ENCODE peak calls at places on chromosome 3, in nine cellular contexts. One of them, this sample, is unnamed.

GRCh38 chr3:195895078-195895899 is 13.1 kb downstream of the TNK2 start:
- DNase-seq in transverse colon: peak
- DNase-seq in brain microvascular endothelial cell: no peak
- DNase-seq in mucosa of descending colon: peak
- DNase-seq in MCF 10A: peak
- DNase-seq in left ventricle myocardium inferior: peak
- DNase-seq in AG09309: no peak
- DNase-seq in lower lobe of right lung: peak
- DNase-seq in neural progenitor cell: peak
- DNase-seq in this sample: no peak

GRCh38 chr3:70531063-70531657 is 218.7 kb upstream of the MDFIC2 start:
- DNase-seq in transverse colon: no peak
- DNase-seq in brain microvascular endothelial cell: peak
- DNase-seq in mucosa of descending colon: no peak
- DNase-seq in MCF 10A: peak
- DNase-seq in left ventricle myocardium inferior: no peak
- DNase-seq in AG09309: no peak
- DNase-seq in lower lobe of right lung: no peak
- DNase-seq in neural progenitor cell: peak
- DNase-seq in this sample: no peak

GRCh38 chr3:185270262-185270955 is 16.6 kb upstream of the EHHADH start:
- DNase-seq in transverse colon: peak
- DNase-seq in brain microvascular endothelial cell: peak
- DNase-seq in mucosa of descending colon: no peak
- DNase-seq in MCF 10A: peak
- DNase-seq in left ventricle myocardium inferior: no peak
- DNase-seq in AG09309: no peak
- DNase-seq in lower lobe of right lung: no peak
- DNase-seq in neural progenitor cell: peak
- DNase-seq in this sample: no peak

GRCh38 chr3:148925841-148926240 is 60.7 kb downstream of the CPA3 start:
- DNase-seq in transverse colon: no peak
- DNase-seq in brain microvascular endothelial cell: no peak
- DNase-seq in mucosa of descending colon: no peak
- DNase-seq in MCF 10A: no peak
- DNase-seq in left ventricle myocardium inferior: no peak
- DNase-seq in AG09309: no peak
- DNase-seq in lower lobe of right lung: no peak
- DNase-seq in neural progenitor cell: no peak
- DNase-seq in this sample: no peak

GRCh38 chr3:159208080-159208479 is 406.2 kb downstream of the MFSD1 start:
- DNase-seq in transverse colon: no peak
- DNase-seq in brain microvascular endothelial cell: no peak
- DNase-seq in mucosa of descending colon: no peak
- DNase-seq in MCF 10A: no peak
- DNase-seq in left ventricle myocardium inferior: no peak
- DNase-seq in AG09309: no peak
- DNase-seq in lower lobe of right lung: no peak
- DNase-seq in neural progenitor cell: no peak
- DNase-seq in this sample: no peak

GRCh38 chr3:13016083-13016725 is 57.0 kb downstream of the IQSEC1 start:
- DNase-seq in transverse colon: peak
- DNase-seq in brain microvascular endothelial cell: no peak
- DNase-seq in mucosa of descending colon: peak
- DNase-seq in MCF 10A: no peak
- DNase-seq in left ventricle myocardium inferior: peak
- DNase-seq in AG09309: no peak
- DNase-seq in lower lobe of right lung: peak
- DNase-seq in neural progenitor cell: no peak
- DNase-seq in this sample: peak

GRCh38 chr3:49641921-49642707 is 32.0 kb upstream of the APEH start:
- DNase-seq in transverse colon: no peak
- DNase-seq in brain microvascular endothelial cell: no peak
- DNase-seq in mucosa of descending colon: peak
- DNase-seq in MCF 10A: no peak
- DNase-seq in left ventricle myocardium inferior: no peak
- DNase-seq in AG09309: no peak
- DNase-seq in lower lobe of right lung: no peak
- DNase-seq in neural progenitor cell: no peak
- DNase-seq in this sample: no peak

GRCh38 chr3:123157209-123157597 is 44.5 kb upstream of the SEC22A start:
- DNase-seq in transverse colon: no peak
- DNase-seq in brain microvascular endothelial cell: no peak
- DNase-seq in mucosa of descending colon: no peak
- DNase-seq in MCF 10A: no peak
- DNase-seq in left ventricle myocardium inferior: no peak
- DNase-seq in AG09309: no peak
- DNase-seq in lower lobe of right lung: no peak
- DNase-seq in neural progenitor cell: no peak
- DNase-seq in this sample: peak

GRCh38 chr3:46466273-46466672 is 1.6 kb upstream of the LTF start:
- DNase-seq in transverse colon: no peak
- DNase-seq in brain microvascular endothelial cell: no peak
- DNase-seq in mucosa of descending colon: no peak
- DNase-seq in MCF 10A: no peak
- DNase-seq in left ventricle myocardium inferior: peak
- DNase-seq in AG09309: no peak
- DNase-seq in lower lobe of right lung: no peak
- DNase-seq in neural progenitor cell: no peak
- DNase-seq in this sample: no peak

GRCh38 chr3:149588909-149589308 is 68.9 kb downstream of the WWTR1 start:
- DNase-seq in transverse colon: no peak
- DNase-seq in brain microvascular endothelial cell: no peak
- DNase-seq in mucosa of descending colon: no peak
- DNase-seq in MCF 10A: no peak
- DNase-seq in left ventricle myocardium inferior: no peak
- DNase-seq in AG09309: no peak
- DNase-seq in lower lobe of right lung: no peak
- DNase-seq in neural progenitor cell: no peak
- DNase-seq in this sample: no peak

GRCh38 chr3:16841906-16842709 is 42.6 kb upstream of the PLCL2 start:
- DNase-seq in transverse colon: peak
- DNase-seq in brain microvascular endothelial cell: no peak
- DNase-seq in mucosa of descending colon: peak
- DNase-seq in MCF 10A: no peak
- DNase-seq in left ventricle myocardium inferior: peak
- DNase-seq in AG09309: no peak
- DNase-seq in lower lobe of right lung: peak
- DNase-seq in neural progenitor cell: no peak
- DNase-seq in this sample: no peak

GRCh38 chr3:108548304-108548703 is 37.9 kb upstream of the MYH15 start:
- DNase-seq in transverse colon: no peak
- DNase-seq in brain microvascular endothelial cell: no peak
- DNase-seq in mucosa of descending colon: no peak
- DNase-seq in MCF 10A: no peak
- DNase-seq in left ventricle myocardium inferior: no peak
- DNase-seq in AG09309: no peak
- DNase-seq in lower lobe of right lung: no peak
- DNase-seq in neural progenitor cell: no peak
- DNase-seq in this sample: no peak

GRCh38 chr3:122609798-122610559 is 32.5 kb downstream of the PARP15 start:
- DNase-seq in transverse colon: no peak
- DNase-seq in brain microvascular endothelial cell: peak
- DNase-seq in mucosa of descending colon: no peak
- DNase-seq in MCF 10A: peak
- DNase-seq in left ventricle myocardium inferior: no peak
- DNase-seq in AG09309: peak
- DNase-seq in lower lobe of right lung: no peak
- DNase-seq in neural progenitor cell: no peak
- DNase-seq in this sample: no peak

GRCh38 chr3:35659808-35660207 is 20.5 kb downstream of the ARPP21 start:
- DNase-seq in transverse colon: peak
- DNase-seq in brain microvascular endothelial cell: no peak
- DNase-seq in mucosa of descending colon: no peak
- DNase-seq in MCF 10A: peak
- DNase-seq in left ventricle myocardium inferior: no peak
- DNase-seq in AG09309: no peak
- DNase-seq in lower lobe of right lung: no peak
- DNase-seq in neural progenitor cell: peak
- DNase-seq in this sample: no peak
- TF ChIP-seq CTCF in transverse colon: peak
- TF ChIP-seq CTCF in brain microvascular endothelial cell: peak
- TF ChIP-seq CTCF in mucosa of descending colon: no peak
- TF ChIP-seq CTCF in MCF 10A: peak
- TF ChIP-seq CTCF in left ventricle myocardium inferior: peak
- TF ChIP-seq CTCF in AG09309: no peak
- TF ChIP-seq CTCF in lower lobe of right lung: no peak
- TF ChIP-seq CTCF in neural progenitor cell: peak
- TF ChIP-seq CTCF in this sample: peak

GRCh38 chr3:62892045-62892444 is 16.8 kb upstream of the CADPS start:
- DNase-seq in transverse colon: no peak
- DNase-seq in brain microvascular endothelial cell: no peak
- DNase-seq in mucosa of descending colon: no peak
- DNase-seq in MCF 10A: no peak
- DNase-seq in left ventricle myocardium inferior: no peak
- DNase-seq in AG09309: no peak
- DNase-seq in lower lobe of right lung: no peak
- DNase-seq in neural progenitor cell: no peak
- DNase-seq in this sample: no peak
- TF ChIP-seq CTCF in transverse colon: no peak
- TF ChIP-seq CTCF in brain microvascular endothelial cell: no peak
- TF ChIP-seq CTCF in mucosa of descending colon: no peak
- TF ChIP-seq CTCF in MCF 10A: no peak
- TF ChIP-seq CTCF in left ventricle myocardium inferior: no peak
- TF ChIP-seq CTCF in AG09309: no peak
- TF ChIP-seq CTCF in lower lobe of right lung: no peak
- TF ChIP-seq CTCF in neural progenitor cell: no peak
- TF ChIP-seq CTCF in this sample: no peak

DNA sequence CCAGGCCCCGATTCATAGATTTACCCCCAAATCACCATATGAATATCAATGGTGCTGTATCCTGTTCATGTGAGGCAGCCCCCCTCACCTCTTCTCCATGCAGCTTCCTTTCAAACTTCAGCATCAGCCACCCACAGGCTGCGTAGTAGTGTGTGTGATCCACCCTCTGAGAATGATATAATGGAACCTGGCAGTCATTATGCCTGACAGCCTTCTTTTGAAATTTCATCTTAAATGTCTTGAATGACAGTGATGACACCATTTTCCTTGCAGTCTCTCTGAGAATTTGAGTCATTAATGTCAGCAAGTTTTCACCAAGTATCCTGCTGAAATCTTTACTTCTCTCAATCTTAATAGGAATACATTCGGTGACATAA is 3.5 kb upstream of the CLRN1 start:
- DNase-seq in transverse colon: no peak
- DNase-seq in brain microvascular endothelial cell: no peak
- DNase-seq in mucosa of descending colon: no peak
- DNase-seq in MCF 10A: no peak
- DNase-seq in left ventricle myocardium inferior: no peak
- DNase-seq in AG09309: no peak
- DNase-seq in lower lobe of right lung: no peak
- DNase-seq in neural progenitor cell: no peak
- DNase-seq in this sample: no peak
- TF ChIP-seq CTCF in transverse colon: no peak
- TF ChIP-seq CTCF in brain microvascular endothelial cell: no peak
- TF ChIP-seq CTCF in mucosa of descending colon: no peak
- TF ChIP-seq CTCF in MCF 10A: no peak
- TF ChIP-seq CTCF in left ventricle myocardium inferior: no peak
- TF ChIP-seq CTCF in AG09309: no peak
- TF ChIP-seq CTCF in lower lobe of right lung: no peak
- TF ChIP-seq CTCF in neural progenitor cell: no peak
- TF ChIP-seq CTCF in this sample: no peak

GRCh38 chr3:27279153-27279552 is 90.0 kb downstream of the NEK10 start:
- DNase-seq in transverse colon: no peak
- DNase-seq in brain microvascular endothelial cell: peak
- DNase-seq in mucosa of descending colon: no peak
- DNase-seq in MCF 10A: peak
- DNase-seq in left ventricle myocardium inferior: no peak
- DNase-seq in AG09309: no peak
- DNase-seq in lower lobe of right lung: no peak
- DNase-seq in neural progenitor cell: peak
- DNase-seq in this sample: no peak
- TF ChIP-seq CTCF in transverse colon: peak
- TF ChIP-seq CTCF in brain microvascular endothelial cell: peak
- TF ChIP-seq CTCF in mucosa of descending colon: peak
- TF ChIP-seq CTCF in MCF 10A: no peak
- TF ChIP-seq CTCF in left ventricle myocardium inferior: peak
- TF ChIP-seq CTCF in AG09309: peak
- TF ChIP-seq CTCF in lower lobe of right lung: peak
- TF ChIP-seq CTCF in neural progenitor cell: peak
- TF ChIP-seq CTCF in this sample: peak

GRCh38 chr3:61371123-61371522 is 119.9 kb upstream of the FHIT start:
- DNase-seq in transverse colon: no peak
- DNase-seq in brain microvascular endothelial cell: peak
- DNase-seq in mucosa of descending colon: no peak
- DNase-seq in MCF 10A: peak
- DNase-seq in left ventricle myocardium inferior: no peak
- DNase-seq in AG09309: no peak
- DNase-seq in lower lobe of right lung: no peak
- DNase-seq in neural progenitor cell: peak
- DNase-seq in this sample: no peak
- TF ChIP-seq CTCF in transverse colon: peak
- TF ChIP-seq CTCF in brain microvascular endothelial cell: peak
- TF ChIP-seq CTCF in mucosa of descending colon: no peak
- TF ChIP-seq CTCF in MCF 10A: peak
- TF ChIP-seq CTCF in left ventricle myocardium inferior: peak
- TF ChIP-seq CTCF in AG09309: peak
- TF ChIP-seq CTCF in lower lobe of right lung: peak
- TF ChIP-seq CTCF in neural progenitor cell: peak
- TF ChIP-seq CTCF in this sample: peak

GRCh38 chr3:113834983-113835382 is 3.6 kb upstream of the GRAMD1C start:
- DNase-seq in transverse colon: no peak
- DNase-seq in brain microvascular endothelial cell: no peak
- DNase-seq in mucosa of descending colon: no peak
- DNase-seq in MCF 10A: no peak
- DNase-seq in left ventricle myocardium inferior: no peak
- DNase-seq in AG09309: no peak
- DNase-seq in lower lobe of right lung: no peak
- DNase-seq in neural progenitor cell: no peak
- DNase-seq in this sample: no peak
- TF ChIP-seq CTCF in transverse colon: no peak
- TF ChIP-seq CTCF in brain microvascular endothelial cell: no peak
- TF ChIP-seq CTCF in mucosa of descending colon: no peak
- TF ChIP-seq CTCF in MCF 10A: no peak
- TF ChIP-seq CTCF in left ventricle myocardium inferior: no peak
- TF ChIP-seq CTCF in AG09309: no peak
- TF ChIP-seq CTCF in lower lobe of right lung: no peak
- TF ChIP-seq CTCF in neural progenitor cell: no peak
- TF ChIP-seq CTCF in this sample: no peak